ENCODE peak calls at places on chromosomes 11 and 22, in nine cellular contexts. M is esophagus squamous epithelium, F is fibroblast of lung, Y is fibroblast of pulmonary artery, G is nephron progenitor cell, L is brain microvascular endothelial cell, R is ovary, J is choroid plexus epithelial cell, K is mammary epithelial cell. E is an unnamed sample.

GRCh38 chr11:72758304-72758689 is 6.1 kb upstream of the ARAP1 start:
- DNase-seq in M (no peak), F (peak), Y (peak), G (no peak), L (peak), R (no peak), J (peak), K (no peak), E (peak)

GRCh38 chr11:70545626-70545945 is 147.3 kb downstream of the CTTN start:
- DNase-seq in M (no peak), F (no peak), Y (no peak), G (no peak), L (no peak), R (no peak), J (no peak), K (no peak), E (no peak)

GRCh38 chr22:36587289-36588154 is 58.6 kb upstream of the EIF3D start:
- DNase-seq in M (no peak), F (peak), Y (peak), G (no peak), L (peak), R (no peak), J (peak), K (no peak), E (peak)

GRCh38 chr11:75352417-75353206 is 1.2 kb upstream of the ARRB1 start:
- DNase-seq in M (no peak), F (no peak), Y (no peak), G (no peak), L (no peak), R (no peak), J (no peak), K (no peak), E (no peak)

GRCh38 chr22:27257987-27258386 is 543.6 kb downstream of the MN1 start:
- DNase-seq in M (no peak), F (no peak), Y (no peak), G (no peak), L (no peak), R (no peak), J (no peak), K (no peak), E (no peak)

GRCh38 chr11:70466596-70466995 is 68.3 kb downstream of the CTTN start:
- DNase-seq in M (no peak), F (no peak), Y (no peak), G (no peak), L (no peak), R (no peak), J (no peak), K (no peak), E (no peak)

GRCh38 chr11:128964463-128964930 is 21.8 kb upstream of the TP53AIP1 start:
- DNase-seq in M (no peak), F (no peak), Y (no peak), G (no peak), L (no peak), R (no peak), J (peak), K (no peak), E (no peak)

GRCh38 chr11:66495401-66495844 is 15.0 kb upstream of the BBS1 start:
- DNase-seq in M (no peak), F (no peak), Y (no peak), G (no peak), L (no peak), R (no peak), J (no peak), K (no peak), E (no peak)

GRCh38 chr11:90134420-90135003 is at the start of gene NAALAD2:
- DNase-seq in M (no peak), F (peak), Y (peak), G (peak), L (peak), R (peak), J (peak), K (no peak), E (no peak)

GRCh38 chr11:59943996-59944395 is 5.8 kb downstream of the OOSP1 start:
- DNase-seq in M (no peak), F (no peak), Y (no peak), G (peak), L (no peak), R (no peak), J (no peak), K (no peak), E (no peak)

GRCh38 chr11:64268028-64268686 is 16.3 kb downstream of the BAD start:
- DNase-seq in M (no peak), F (no peak), Y (peak), G (no peak), L (no peak), R (no peak), J (no peak), K (no peak), E (no peak)

GRCh38 chr22:24191381-24191841 is 10.1 kb downstream of the SUSD2 start:
- DNase-seq in M (no peak), F (no peak), Y (no peak), G (no peak), L (no peak), R (no peak), J (no peak), K (no peak), E (no peak)

GRCh38 chr11:28049338-28050216 is 58.4 kb downstream of the KIF18A start:
- DNase-seq in M (no peak), F (peak), Y (peak), G (no peak), L (peak), R (no peak), J (peak), K (no peak), E (peak)

GRCh38 chr11:45843158-45843924 is 3.9 kb upstream of the CRY2 start:
- DNase-seq in M (peak), F (peak), Y (peak), G (peak), L (peak), R (peak), J (peak), K (peak), E (peak)

GRCh38 chr11:34614334-34615113 is 6.4 kb upstream of the EHF start:
- DNase-seq in M (no peak), F (peak), Y (peak), G (no peak), L (no peak), R (no peak), J (peak), K (no peak), E (no peak)

GRCh38 chr11:132093861-132094260 is 723.4 kb downstream of the NTM start:
- DNase-seq in M (no peak), F (no peak), Y (no peak), G (no peak), L (no peak), R (no peak), J (no peak), K (no peak), E (no peak)

GRCh38 chr22:38716271-38716670 is 10.5 kb downstream of the GTPBP1 start:
- DNase-seq in M (no peak), F (no peak), Y (no peak), G (no peak), L (no peak), R (no peak), J (no peak), K (no peak), E (no peak)

GRCh38 chr22:44143596-44143995 is 37.1 kb upstream of the PARVG start:
- DNase-seq in M (no peak), F (no peak), Y (no peak), G (no peak), L (no peak), R (no peak), J (no peak), K (no peak), E (no peak)

DNA sequence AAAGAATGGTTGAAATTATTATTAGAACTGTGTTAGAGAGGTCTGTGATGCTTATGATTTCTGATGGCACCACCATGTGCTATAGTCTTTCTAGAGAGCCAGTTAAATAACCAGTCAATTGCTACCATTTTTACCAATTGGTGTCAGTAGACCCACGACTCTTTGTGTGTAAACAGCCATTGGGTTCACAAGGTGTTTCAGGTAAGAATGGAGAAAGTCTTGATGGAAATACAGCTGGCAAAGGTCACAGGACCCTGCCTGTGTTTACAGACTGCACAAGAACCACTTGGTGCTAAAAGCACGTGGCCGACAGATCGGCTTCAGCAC is 30.5 kb upstream of the OR10G7 start:
- DNase-seq in M (no peak), F (no peak), Y (no peak), G (no peak), L (no peak), R (no peak), J (no peak), K (no peak), E (no peak)
- TF ChIP-seq CTCF in M (no peak), F (no peak), Y (no peak), G (no peak), L (no peak), R (no peak), J (no peak), K (no peak), E (peak)

DNA sequence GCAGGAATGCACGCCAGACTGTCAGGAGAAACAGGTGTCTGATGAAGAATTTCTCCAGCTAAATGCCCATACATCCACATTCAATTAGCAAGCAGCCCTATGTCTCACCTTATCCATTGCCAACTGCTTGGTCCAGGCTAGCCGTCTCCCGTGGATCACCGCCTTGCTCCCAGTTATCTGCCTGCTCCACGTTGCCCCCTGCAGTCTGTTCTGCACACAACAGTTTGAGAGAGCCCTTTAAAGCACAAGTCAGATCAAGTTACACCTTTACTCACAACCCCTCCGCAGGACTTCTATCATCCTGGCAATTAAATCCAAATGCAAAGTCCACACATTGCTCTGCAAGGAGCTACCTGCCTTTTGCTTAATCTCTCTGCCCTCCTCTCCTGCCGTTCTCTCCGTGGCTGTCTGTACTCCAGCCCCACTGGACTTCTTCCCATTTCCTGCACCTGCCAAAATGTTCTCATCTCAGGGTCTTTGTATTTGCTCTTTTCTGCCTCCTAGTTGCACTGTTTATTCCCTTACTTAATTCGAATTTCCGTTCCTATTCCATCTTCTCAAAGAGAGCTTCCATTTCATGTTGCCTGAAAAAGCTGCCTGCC is 185.3 kb upstream of the LARGE1 start:
- DNase-seq in M (no peak), F (no peak), Y (no peak), G (peak), L (no peak), R (peak), J (no peak), K (peak), E (no peak)
- TF ChIP-seq CTCF in M (no peak), F (no peak), Y (no peak), G (peak), L (no peak), R (no peak), J (no peak), K (peak), E (peak)

GRCh38 chr11:86580535-86580934 is 91.9 kb downstream of the ME3 start:
- DNase-seq in M (no peak), F (no peak), Y (no peak), G (no peak), L (no peak), R (no peak), J (no peak), K (no peak), E (no peak)
- TF ChIP-seq CTCF in M (no peak), F (no peak), Y (no peak), G (no peak), L (no peak), R (no peak), J (no peak), K (no peak), E (no peak)

GRCh38 chr11:125343086-125343731 is 152.9 kb downstream of the FEZ1 start:
- DNase-seq in M (no peak), F (no peak), Y (no peak), G (no peak), L (no peak), R (no peak), J (no peak), K (no peak), E (no peak)
- TF ChIP-seq CTCF in M (no peak), F (no peak), Y (no peak), G (no peak), L (no peak), R (no peak), J (no peak), K (no peak), E (no peak)

GRCh38 chr11:57083641-57084385 is 95.1 kb downstream of the OR5AK2 start:
- DNase-seq in M (no peak), F (no peak), Y (no peak), G (no peak), L (no peak), R (no peak), J (no peak), K (no peak), E (no peak)

GRCh38 chr11:57082125-57082524 is 93.4 kb downstream of the OR5AK2 start:
- DNase-seq in M (no peak), F (no peak), Y (no peak), G (no peak), L (no peak), R (no peak), J (no peak), K (no peak), E (no peak)

GRCh38 chr11:57081356-57081755 is 92.6 kb downstream of the OR5AK2 start:
- DNase-seq in M (no peak), F (no peak), Y (no peak), G (no peak), L (no peak), R (no peak), J (no peak), K (no peak), E (no peak)

GRCh38 chr11:57087966-57088365 is 93.8 kb upstream of the LRRC55 start:
- DNase-seq in M (no peak), F (no peak), Y (no peak), G (no peak), L (no peak), R (no peak), J (no peak), K (no peak), E (no peak)

DNA sequence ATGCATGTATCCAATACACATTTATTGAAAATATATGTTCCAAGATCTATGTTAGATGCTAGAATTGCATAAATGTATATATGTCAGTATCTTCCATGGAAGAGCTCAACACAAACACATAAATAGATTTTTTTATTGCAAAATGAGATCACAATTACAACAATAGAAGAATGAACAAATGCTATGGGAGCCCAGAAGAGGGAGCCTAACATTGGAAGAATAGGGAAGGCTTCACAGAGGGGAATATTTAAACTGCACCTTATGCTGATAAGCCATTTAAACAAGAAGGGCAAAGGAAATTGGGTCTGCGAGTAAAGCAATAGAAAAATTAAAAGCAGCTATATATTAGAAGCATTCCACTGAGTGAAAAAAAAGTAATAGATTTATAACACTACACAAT is 96.1 kb upstream of the LRRC55 start:
- DNase-seq in M (no peak), F (peak), Y (peak), G (no peak), L (no peak), R (no peak), J (no peak), K (no peak), E (no peak)
- TF ChIP-seq CTCF in M (no peak), F (peak), Y (peak), G (no peak), L (no peak), R (no peak), J (peak), K (peak), E (peak)

GRCh38 chr11:12079726-12080556 is 30.4 kb upstream of the MICAL2 start:
- DNase-seq in M (no peak), F (peak), Y (peak), G (no peak), L (peak), R (peak), J (peak), K (peak), E (peak)

GRCh38 chr11:12085371-12086251 is 24.8 kb upstream of the MICAL2 start:
- DNase-seq in M (no peak), F (no peak), Y (no peak), G (no peak), L (no peak), R (no peak), J (no peak), K (no peak), E (peak)

GRCh38 chr11:12086271-12087074 is 23.9 kb upstream of the MICAL2 start:
- DNase-seq in M (no peak), F (peak), Y (peak), G (no peak), L (peak), R (peak), J (peak), K (peak), E (peak)

GRCh38 chr11:12084191-12084717 is 26.1 kb upstream of the MICAL2 start:
- DNase-seq in M (no peak), F (no peak), Y (no peak), G (no peak), L (no peak), R (no peak), J (no peak), K (no peak), E (no peak)

GRCh38 chr11:12083380-12083779 is 27.0 kb upstream of the MICAL2 start:
- DNase-seq in M (no peak), F (no peak), Y (no peak), G (no peak), L (no peak), R (no peak), J (no peak), K (no peak), E (no peak)
- TF ChIP-seq CTCF in M (no peak), F (peak), Y (peak), G (no peak), L (peak), R (no peak), J (peak), K (no peak), E (peak)

GRCh38 chr11:76721755-76722677 is 51.5 kb upstream of the LRRC32 start:
- DNase-seq in M (no peak), F (peak), Y (peak), G (peak), L (peak), R (peak), J (peak), K (peak), E (peak)
- TF ChIP-seq CTCF in M (peak), F (peak), Y (peak), G (peak), L (peak), R (peak), J (peak), K (peak), E (peak)

GRCh38 chr22:31995046-31995445 is 48.0 kb upstream of the SLC5A1 start:
- DNase-seq in M (no peak), F (no peak), Y (no peak), G (no peak), L (no peak), R (no peak), J (peak), K (no peak), E (no peak)
- TF ChIP-seq CTCF in M (no peak), F (peak), Y (peak), G (no peak), L (peak), R (no peak), J (peak), K (peak), E (peak)

DNA sequence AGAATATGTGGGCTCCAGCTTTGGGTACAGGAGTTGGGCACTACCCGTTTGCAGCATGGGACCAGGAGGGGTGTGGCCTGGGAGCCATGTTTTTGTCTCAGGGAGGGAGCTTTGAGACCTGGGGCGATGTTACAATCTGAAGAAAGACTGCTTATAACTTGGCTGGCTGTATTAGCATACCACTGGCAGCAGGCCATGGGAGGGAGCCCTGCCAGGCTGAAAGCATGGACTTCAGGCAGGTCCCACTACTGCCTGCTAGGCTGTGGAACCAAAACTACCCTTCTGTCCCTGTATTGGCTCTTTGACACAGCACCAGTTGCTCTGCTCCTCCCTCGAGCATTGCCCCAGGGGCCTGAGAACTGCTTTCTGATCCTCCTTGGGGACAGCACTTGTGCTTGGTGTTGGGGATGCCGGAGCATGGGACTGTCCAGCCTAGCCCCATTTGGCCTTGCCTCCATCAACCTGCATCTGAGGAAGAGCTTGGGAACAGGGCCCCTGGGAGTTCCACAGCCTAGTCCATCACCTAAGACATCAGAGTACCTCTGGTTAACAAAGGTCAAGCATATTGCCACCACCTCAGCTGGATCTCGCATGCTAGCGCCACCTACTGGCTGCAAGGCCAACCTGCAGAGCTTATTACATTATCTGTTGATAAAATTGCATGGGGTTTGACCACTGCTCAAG is 217.4 kb downstream of the SBF2 start:
- DNase-seq in M (no peak), F (peak), Y (peak), G (peak), L (peak), R (no peak), J (peak), K (peak), E (peak)
- TF ChIP-seq CTCF in M (no peak), F (peak), Y (peak), G (peak), L (peak), R (no peak), J (peak), K (peak), E (peak)

DNA sequence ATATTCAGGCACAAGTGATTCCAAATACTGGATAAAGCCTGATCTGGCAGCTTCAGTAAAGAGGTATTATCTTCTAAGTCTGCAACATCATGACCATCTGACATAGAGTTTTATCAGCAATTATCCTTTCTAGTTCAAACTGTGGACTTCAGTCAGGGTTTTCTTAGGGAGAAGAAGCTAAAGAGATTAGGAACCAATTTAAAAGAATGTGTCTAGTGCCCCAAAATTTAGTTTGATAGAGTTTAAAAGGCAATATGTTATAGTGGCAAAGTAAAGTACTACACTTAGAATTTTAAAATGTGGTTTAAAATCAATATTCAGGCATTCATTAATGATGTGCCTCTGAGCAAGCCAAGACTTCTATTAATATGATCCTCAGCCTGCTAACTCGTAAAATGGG is 5.4 kb downstream of the PAK1 start:
- DNase-seq in M (no peak), F (no peak), Y (no peak), G (no peak), L (no peak), R (no peak), J (no peak), K (no peak), E (no peak)
- TF ChIP-seq CTCF in M (no peak), F (no peak), Y (no peak), G (no peak), L (no peak), R (no peak), J (no peak), K (no peak), E (peak)

E was measured in HFFc6.